ENCODE peak calls at places on chromosomes 5 and 9, in six cellular contexts. One of them, this sample, is unnamed. For H3K4me1, the result is how much of the 10 kb centered on the place peaks cover.

GRCh38 chr9:33458444-33458843 is 11.1 kb upstream of the AQP3 start:
- DNase-seq in IMR-90: peak
- DNase-seq in H1: no peak
- DNase-seq in H9: no peak
- DNase-seq in mesendoderm: peak
- DNase-seq in mesenchymal stem cell: no peak
- DNase-seq in this sample: no peak

GRCh38 chr5:172188893-172189692 is 1.1 kb upstream of the STK10 start:
- DNase-seq in IMR-90: peak
- DNase-seq in H1: peak
- DNase-seq in H9: peak
- DNase-seq in mesendoderm: peak
- DNase-seq in mesenchymal stem cell: peak
- DNase-seq in this sample: peak

GRCh38 chr9:69174645-69175487 is 789 bp downstream of the TJP2 start:
- DNase-seq in IMR-90: peak
- DNase-seq in H1: no peak
- DNase-seq in H9: peak
- DNase-seq in mesendoderm: peak
- DNase-seq in mesenchymal stem cell: peak
- DNase-seq in this sample: no peak

GRCh38 chr5:41707853-41708603 is 162.2 kb downstream of the OXCT1 start:
- DNase-seq in IMR-90: peak
- DNase-seq in H1: peak
- DNase-seq in H9: peak
- DNase-seq in mesendoderm: peak
- DNase-seq in mesenchymal stem cell: peak
- DNase-seq in this sample: peak

GRCh38 chr5:76270214-76270613 is 132.9 kb upstream of the IQGAP2 start:
- DNase-seq in IMR-90: peak
- DNase-seq in H1: no peak
- DNase-seq in H9: no peak
- DNase-seq in mesendoderm: no peak
- DNase-seq in mesenchymal stem cell: peak
- DNase-seq in this sample: no peak

GRCh38 chr5:141360685-141361084 is 891 bp downstream of the PCDHGB2 start:
- DNase-seq in IMR-90: no peak
- DNase-seq in H1: no peak
- DNase-seq in H9: no peak
- DNase-seq in mesendoderm: no peak
- DNase-seq in mesenchymal stem cell: no peak
- DNase-seq in this sample: no peak

GRCh38 chr5:151772029-151772867 is 494 bp downstream of the G3BP1 start:
- DNase-seq in IMR-90: no peak
- DNase-seq in H1: peak
- DNase-seq in H9: peak
- DNase-seq in mesendoderm: peak
- DNase-seq in mesenchymal stem cell: peak
- DNase-seq in this sample: peak

GRCh38 chr5:78647411-78647818 is 1.2 kb downstream of the LHFPL2 start:
- DNase-seq in IMR-90: peak
- DNase-seq in H1: no peak
- DNase-seq in H9: peak
- DNase-seq in mesendoderm: peak
- DNase-seq in mesenchymal stem cell: peak
- DNase-seq in this sample: no peak

GRCh38 chr9:135260221-135260620 is 172.8 kb downstream of the OLFM1 start:
- DNase-seq in IMR-90: no peak
- DNase-seq in H1: no peak
- DNase-seq in H9: no peak
- DNase-seq in mesendoderm: no peak
- DNase-seq in mesenchymal stem cell: no peak
- DNase-seq in this sample: no peak

GRCh38 chr9:33416996-33417395 is 14.6 kb upstream of the AQP7 start:
- DNase-seq in IMR-90: no peak
- DNase-seq in H1: no peak
- DNase-seq in H9: no peak
- DNase-seq in mesendoderm: no peak
- DNase-seq in mesenchymal stem cell: no peak
- DNase-seq in this sample: no peak

GRCh38 chr9:107952773-107953172 is 463.2 kb upstream of the KLF4 start:
- DNase-seq in IMR-90: no peak
- DNase-seq in H1: no peak
- DNase-seq in H9: no peak
- DNase-seq in mesendoderm: no peak
- DNase-seq in mesenchymal stem cell: no peak
- DNase-seq in this sample: no peak

GRCh38 chr9:99515874-99516656 is 294.0 kb downstream of the SEC61B start:
- DNase-seq in IMR-90: no peak
- DNase-seq in H1: no peak
- DNase-seq in H9: no peak
- DNase-seq in mesendoderm: no peak
- DNase-seq in mesenchymal stem cell: no peak
- DNase-seq in this sample: no peak

GRCh38 chr9:98214811-98215210 is 22.4 kb upstream of the CORO2A start:
- DNase-seq in IMR-90: no peak
- DNase-seq in H1: no peak
- DNase-seq in H9: no peak
- DNase-seq in mesendoderm: no peak
- DNase-seq in mesenchymal stem cell: no peak
- DNase-seq in this sample: no peak

GRCh38 chr9:110153431-110153830 is 54.5 kb downstream of the C9orf152 start:
- DNase-seq in IMR-90: no peak
- DNase-seq in H1: no peak
- DNase-seq in H9: no peak
- DNase-seq in mesendoderm: no peak
- DNase-seq in mesenchymal stem cell: no peak
- DNase-seq in this sample: no peak

GRCh38 chr5:135263022-135263668 is 135.9 kb downstream of the MACROH2A1 start:
- DNase-seq in IMR-90: no peak
- DNase-seq in H1: no peak
- DNase-seq in H9: no peak
- DNase-seq in mesendoderm: no peak
- DNase-seq in mesenchymal stem cell: peak
- DNase-seq in this sample: no peak

GRCh38 chr5:10793785-10794184 is 32.8 kb upstream of the DAP start:
- DNase-seq in IMR-90: no peak
- DNase-seq in H1: no peak
- DNase-seq in H9: no peak
- DNase-seq in mesendoderm: no peak
- DNase-seq in mesenchymal stem cell: no peak
- DNase-seq in this sample: no peak

GRCh38 chr5:378976-379742 is 57.6 kb downstream of the AHRR start:
- DNase-seq in IMR-90: peak
- DNase-seq in H1: no peak
- DNase-seq in H9: peak
- DNase-seq in mesendoderm: no peak
- DNase-seq in mesenchymal stem cell: peak
- DNase-seq in this sample: no peak

GRCh38 chr9:101376117-101376866 is 8.5 kb downstream of the BAAT start:
- DNase-seq in IMR-90: peak
- DNase-seq in H1: no peak
- DNase-seq in H9: no peak
- DNase-seq in mesendoderm: no peak
- DNase-seq in mesenchymal stem cell: no peak
- DNase-seq in this sample: no peak

GRCh38 chr5:37791321-37791720 is 48.5 kb downstream of the GDNF start:
- DNase-seq in IMR-90: no peak
- DNase-seq in H1: no peak
- DNase-seq in H9: no peak
- DNase-seq in mesendoderm: no peak
- DNase-seq in mesenchymal stem cell: no peak
- DNase-seq in this sample: no peak

GRCh38 chr5:59143926-59144333 is 561.1 kb downstream of the RAB3C start:
- DNase-seq in IMR-90: no peak
- DNase-seq in H1: no peak
- DNase-seq in H9: no peak
- DNase-seq in mesendoderm: no peak
- DNase-seq in mesenchymal stem cell: no peak
- DNase-seq in this sample: no peak

GRCh38 chr5:88304356-88304755 is 35.7 kb upstream of the TMEM161B start:
- DNase-seq in IMR-90: no peak
- DNase-seq in H1: no peak
- DNase-seq in H9: no peak
- DNase-seq in mesendoderm: peak
- DNase-seq in mesenchymal stem cell: no peak
- DNase-seq in this sample: no peak

GRCh38 chr5:141492168-141492885 is 3.4 kb downstream of the PCDHGC5 start:
- DNase-seq in IMR-90: no peak
- DNase-seq in H1: no peak
- DNase-seq in H9: peak
- DNase-seq in mesendoderm: no peak
- DNase-seq in mesenchymal stem cell: no peak
- DNase-seq in this sample: no peak

GRCh38 chr9:94622087-94622486 is 17.2 kb downstream of the FBP1 start:
- DNase-seq in IMR-90: no peak
- DNase-seq in H1: no peak
- DNase-seq in H9: no peak
- DNase-seq in mesendoderm: no peak
- DNase-seq in mesenchymal stem cell: no peak
- DNase-seq in this sample: no peak

GRCh38 chr5:139951296-139951924 is 91.7 kb downstream of the NRG2 start:
- DNase-seq in IMR-90: no peak
- DNase-seq in H1: peak
- DNase-seq in H9: no peak
- DNase-seq in mesendoderm: no peak
- DNase-seq in mesenchymal stem cell: no peak
- DNase-seq in this sample: no peak

GRCh38 chr5:1523480-1523792 is 324 bp downstream of the LPCAT1 start:
- DNase-seq in IMR-90: no peak
- DNase-seq in H1: no peak
- DNase-seq in H9: no peak
- DNase-seq in mesendoderm: no peak
- DNase-seq in mesenchymal stem cell: no peak
- DNase-seq in this sample: no peak
- H2BK5ac ChIP-seq in IMR-90: peak
- H2BK5ac ChIP-seq in H1: no peak
- H2BK5ac ChIP-seq in H9: no peak
- H2BK5ac ChIP-seq in mesendoderm: no peak
- H2BK5ac ChIP-seq in mesenchymal stem cell: no peak
- H2BK5ac ChIP-seq in this sample: no peak

GRCh38 chr5:180205936-180206335 is 3.1 kb downstream of the RASGEF1C start:
- DNase-seq in IMR-90: no peak
- DNase-seq in H1: no peak
- DNase-seq in H9: no peak
- DNase-seq in mesendoderm: no peak
- DNase-seq in mesenchymal stem cell: no peak
- DNase-seq in this sample: no peak
- H2BK15ac ChIP-seq in IMR-90: no peak
- H2BK15ac ChIP-seq in H1: no peak
- H2BK15ac ChIP-seq in H9: no peak
- H2BK15ac ChIP-seq in mesendoderm: no peak
- H2BK15ac ChIP-seq in mesenchymal stem cell: no peak
- H2BK15ac ChIP-seq in this sample: no peak

GRCh38 chr5:55985181-55985580 is 9.6 kb downstream of the IL6ST start:
- DNase-seq in IMR-90: no peak
- DNase-seq in H1: no peak
- DNase-seq in H9: no peak
- DNase-seq in mesendoderm: no peak
- DNase-seq in mesenchymal stem cell: no peak
- DNase-seq in this sample: no peak
- H3K4me1 ChIP-seq in IMR-90: under half
- H3K4me1 ChIP-seq in H1: under half
- H3K4me1 ChIP-seq in H9: under half
- H3K4me1 ChIP-seq in mesendoderm: under half
- H3K4me1 ChIP-seq in mesenchymal stem cell: under half
- H3K4me1 ChIP-seq in this sample: under half

GRCh38 chr9:131593255-131593820 is 48.0 kb downstream of the PRRT1B start:
- DNase-seq in IMR-90: peak
- DNase-seq in H1: no peak
- DNase-seq in H9: no peak
- DNase-seq in mesendoderm: no peak
- DNase-seq in mesenchymal stem cell: peak
- DNase-seq in this sample: no peak

GRCh38 chr9:131590907-131591844 is 45.9 kb downstream of the PRRT1B start:
- DNase-seq in IMR-90: peak
- DNase-seq in H1: peak
- DNase-seq in H9: peak
- DNase-seq in mesendoderm: peak
- DNase-seq in mesenchymal stem cell: peak
- DNase-seq in this sample: peak

GRCh38 chr9:131590449-131590848 is 45.1 kb downstream of the PRRT1B start:
- DNase-seq in IMR-90: no peak
- DNase-seq in H1: no peak
- DNase-seq in H9: no peak
- DNase-seq in mesendoderm: no peak
- DNase-seq in mesenchymal stem cell: no peak
- DNase-seq in this sample: no peak

GRCh38 chr9:131589993-131590392 is 44.7 kb downstream of the PRRT1B start:
- DNase-seq in IMR-90: no peak
- DNase-seq in H1: no peak
- DNase-seq in H9: no peak
- DNase-seq in mesendoderm: no peak
- DNase-seq in mesenchymal stem cell: no peak
- DNase-seq in this sample: no peak

GRCh38 chr9:131591845-131592208 is 46.5 kb downstream of the PRRT1B start:
- DNase-seq in IMR-90: no peak
- DNase-seq in H1: no peak
- DNase-seq in H9: no peak
- DNase-seq in mesendoderm: no peak
- DNase-seq in mesenchymal stem cell: no peak
- DNase-seq in this sample: no peak
- H2BK5ac ChIP-seq in IMR-90: no peak
- H2BK5ac ChIP-seq in H1: peak
- H2BK5ac ChIP-seq in H9: no peak
- H2BK5ac ChIP-seq in mesendoderm: no peak
- H2BK5ac ChIP-seq in mesenchymal stem cell: no peak
- H2BK5ac ChIP-seq in this sample: no peak

GRCh38 chr5:133140311-133140710 is 88.5 kb downstream of the HSPA4 start:
- DNase-seq in IMR-90: no peak
- DNase-seq in H1: peak
- DNase-seq in H9: no peak
- DNase-seq in mesendoderm: no peak
- DNase-seq in mesenchymal stem cell: no peak
- DNase-seq in this sample: no peak
- H2BK15ac ChIP-seq in IMR-90: no peak
- H2BK15ac ChIP-seq in H1: no peak
- H2BK15ac ChIP-seq in H9: no peak
- H2BK15ac ChIP-seq in mesendoderm: no peak
- H2BK15ac ChIP-seq in mesenchymal stem cell: no peak
- H2BK15ac ChIP-seq in this sample: no peak

GRCh38 chr9:127768666-127769065 is 9.8 kb downstream of the SH2D3C start:
- DNase-seq in IMR-90: no peak
- DNase-seq in H1: no peak
- DNase-seq in H9: no peak
- DNase-seq in mesendoderm: no peak
- DNase-seq in mesenchymal stem cell: no peak
- DNase-seq in this sample: no peak
- H3K4me1 ChIP-seq in IMR-90: under half
- H3K4me1 ChIP-seq in H1: under half
- H3K4me1 ChIP-seq in H9: under half
- H3K4me1 ChIP-seq in mesendoderm: under half
- H3K4me1 ChIP-seq in mesenchymal stem cell: under half
- H3K4me1 ChIP-seq in this sample: under half

GRCh38 chr9:89746385-89747116 is 141.7 kb downstream of the GADD45G start:
- DNase-seq in IMR-90: no peak
- DNase-seq in H1: no peak
- DNase-seq in H9: no peak
- DNase-seq in mesendoderm: no peak
- DNase-seq in mesenchymal stem cell: peak
- DNase-seq in this sample: no peak
- H2BK5ac ChIP-seq in IMR-90: no peak
- H2BK5ac ChIP-seq in H1: no peak
- H2BK5ac ChIP-seq in H9: no peak
- H2BK5ac ChIP-seq in mesendoderm: no peak
- H2BK5ac ChIP-seq in mesenchymal stem cell: no peak
- H2BK5ac ChIP-seq in this sample: no peak

This sample was measured in neuronal stem cell.